ENCODE peak calls at places on chromosome 6, in five cellular contexts. One of them, this sample, is unnamed.

GRCh38 chr6:83853178-83853967 is at the start of gene RIPPLY2:
- DNase-seq in putamen: peak; percentile 85
- DNase-seq in activated CD8-positive, alpha-beta memory T cell treated with anti-CD3 and anti-CD28 coated beads for 4 hours: no peak
- DNase-seq in stimulated activated CD4-positive, alpha-beta T cell treated with anti-CD3 and anti-CD28 coated beads, Interleukin-2, amount 100 ng/mL, for 48 hours: no peak
- DNase-seq in left cardiac atrium: peak; percentile 29
- DNase-seq in this sample: peak; percentile 82

GRCh38 chr6:125787791-125788190 is 3.0 kb upstream of the NCOA7 start:
- DNase-seq in putamen: no peak
- DNase-seq in activated CD8-positive, alpha-beta memory T cell treated with anti-CD3 and anti-CD28 coated beads for 4 hours: no peak
- DNase-seq in stimulated activated CD4-positive, alpha-beta T cell treated with anti-CD3 and anti-CD28 coated beads, Interleukin-2, amount 100 ng/mL, for 48 hours: no peak
- DNase-seq in left cardiac atrium: no peak
- DNase-seq in this sample: peak; percentile 34

GRCh38 chr6:111150577-111150976 is 63.3 kb downstream of the SLC16A10 start:
- DNase-seq in putamen: no peak
- DNase-seq in activated CD8-positive, alpha-beta memory T cell treated with anti-CD3 and anti-CD28 coated beads for 4 hours: no peak
- DNase-seq in stimulated activated CD4-positive, alpha-beta T cell treated with anti-CD3 and anti-CD28 coated beads, Interleukin-2, amount 100 ng/mL, for 48 hours: no peak
- DNase-seq in left cardiac atrium: no peak
- DNase-seq in this sample: no peak

GRCh38 chr6:98787961-98788360 is 46.4 kb upstream of the POU3F2 start:
- DNase-seq in putamen: peak; percentile 6
- DNase-seq in activated CD8-positive, alpha-beta memory T cell treated with anti-CD3 and anti-CD28 coated beads for 4 hours: no peak
- DNase-seq in stimulated activated CD4-positive, alpha-beta T cell treated with anti-CD3 and anti-CD28 coated beads, Interleukin-2, amount 100 ng/mL, for 48 hours: no peak
- DNase-seq in left cardiac atrium: no peak
- DNase-seq in this sample: peak; percentile 8

GRCh38 chr6:6583836-6584235 is 4.7 kb upstream of the LY86 start:
- DNase-seq in putamen: no peak
- DNase-seq in activated CD8-positive, alpha-beta memory T cell treated with anti-CD3 and anti-CD28 coated beads for 4 hours: no peak
- DNase-seq in stimulated activated CD4-positive, alpha-beta T cell treated with anti-CD3 and anti-CD28 coated beads, Interleukin-2, amount 100 ng/mL, for 48 hours: no peak
- DNase-seq in left cardiac atrium: no peak
- DNase-seq in this sample: no peak

GRCh38 chr6:30570760-30571084 is 520 bp upstream of the ABCF1 start:
- DNase-seq in putamen: no peak
- DNase-seq in activated CD8-positive, alpha-beta memory T cell treated with anti-CD3 and anti-CD28 coated beads for 4 hours: no peak
- DNase-seq in stimulated activated CD4-positive, alpha-beta T cell treated with anti-CD3 and anti-CD28 coated beads, Interleukin-2, amount 100 ng/mL, for 48 hours: no peak
- DNase-seq in left cardiac atrium: peak; percentile 31
- DNase-seq in this sample: no peak

GRCh38 chr6:149264629-149265028 is 52.9 kb upstream of the TAB2 start:
- DNase-seq in putamen: no peak
- DNase-seq in activated CD8-positive, alpha-beta memory T cell treated with anti-CD3 and anti-CD28 coated beads for 4 hours: no peak
- DNase-seq in stimulated activated CD4-positive, alpha-beta T cell treated with anti-CD3 and anti-CD28 coated beads, Interleukin-2, amount 100 ng/mL, for 48 hours: no peak
- DNase-seq in left cardiac atrium: no peak
- DNase-seq in this sample: no peak

GRCh38 chr6:146361367-146361924 is 182.2 kb upstream of the RAB32 start:
- DNase-seq in putamen: peak; percentile 25
- DNase-seq in activated CD8-positive, alpha-beta memory T cell treated with anti-CD3 and anti-CD28 coated beads for 4 hours: no peak
- DNase-seq in stimulated activated CD4-positive, alpha-beta T cell treated with anti-CD3 and anti-CD28 coated beads, Interleukin-2, amount 100 ng/mL, for 48 hours: no peak
- DNase-seq in left cardiac atrium: peak; percentile 24
- DNase-seq in this sample: no peak

GRCh38 chr6:145865595-145865994 is 51.0 kb upstream of the FBXO30 start:
- DNase-seq in putamen: no peak
- DNase-seq in activated CD8-positive, alpha-beta memory T cell treated with anti-CD3 and anti-CD28 coated beads for 4 hours: no peak
- DNase-seq in stimulated activated CD4-positive, alpha-beta T cell treated with anti-CD3 and anti-CD28 coated beads, Interleukin-2, amount 100 ng/mL, for 48 hours: no peak
- DNase-seq in left cardiac atrium: no peak
- DNase-seq in this sample: no peak

GRCh38 chr6:168163096-168163731 is 84.2 kb upstream of the FRMD1 start:
- DNase-seq in putamen: peak; percentile 23
- DNase-seq in activated CD8-positive, alpha-beta memory T cell treated with anti-CD3 and anti-CD28 coated beads for 4 hours: no peak
- DNase-seq in stimulated activated CD4-positive, alpha-beta T cell treated with anti-CD3 and anti-CD28 coated beads, Interleukin-2, amount 100 ng/mL, for 48 hours: no peak
- DNase-seq in left cardiac atrium: no peak
- DNase-seq in this sample: peak; percentile 48

GRCh38 chr6:98877250-98877649 is 42.9 kb downstream of the POU3F2 start:
- DNase-seq in putamen: no peak
- DNase-seq in activated CD8-positive, alpha-beta memory T cell treated with anti-CD3 and anti-CD28 coated beads for 4 hours: no peak
- DNase-seq in stimulated activated CD4-positive, alpha-beta T cell treated with anti-CD3 and anti-CD28 coated beads, Interleukin-2, amount 100 ng/mL, for 48 hours: no peak
- DNase-seq in left cardiac atrium: no peak
- DNase-seq in this sample: no peak

GRCh38 chr6:139640453-139640852 is 266.0 kb upstream of the CITED2 start:
- DNase-seq in putamen: no peak
- DNase-seq in activated CD8-positive, alpha-beta memory T cell treated with anti-CD3 and anti-CD28 coated beads for 4 hours: no peak
- DNase-seq in stimulated activated CD4-positive, alpha-beta T cell treated with anti-CD3 and anti-CD28 coated beads, Interleukin-2, amount 100 ng/mL, for 48 hours: no peak
- DNase-seq in left cardiac atrium: no peak
- DNase-seq in this sample: no peak

GRCh38 chr6:24513602-24514001 is 18.8 kb downstream of the ALDH5A1 start:
- DNase-seq in putamen: no peak
- DNase-seq in activated CD8-positive, alpha-beta memory T cell treated with anti-CD3 and anti-CD28 coated beads for 4 hours: no peak
- DNase-seq in stimulated activated CD4-positive, alpha-beta T cell treated with anti-CD3 and anti-CD28 coated beads, Interleukin-2, amount 100 ng/mL, for 48 hours: no peak
- DNase-seq in left cardiac atrium: no peak
- DNase-seq in this sample: no peak

GRCh38 chr6:78909391-78909790 is 42.0 kb downstream of the IRAK1BP1 start:
- DNase-seq in putamen: no peak
- DNase-seq in activated CD8-positive, alpha-beta memory T cell treated with anti-CD3 and anti-CD28 coated beads for 4 hours: no peak
- DNase-seq in stimulated activated CD4-positive, alpha-beta T cell treated with anti-CD3 and anti-CD28 coated beads, Interleukin-2, amount 100 ng/mL, for 48 hours: no peak
- DNase-seq in left cardiac atrium: no peak
- DNase-seq in this sample: no peak

GRCh38 chr6:10151144-10151915 is 263.5 kb downstream of the TFAP2A start:
- DNase-seq in putamen: no peak
- DNase-seq in activated CD8-positive, alpha-beta memory T cell treated with anti-CD3 and anti-CD28 coated beads for 4 hours: no peak
- DNase-seq in stimulated activated CD4-positive, alpha-beta T cell treated with anti-CD3 and anti-CD28 coated beads, Interleukin-2, amount 100 ng/mL, for 48 hours: no peak
- DNase-seq in left cardiac atrium: no peak
- DNase-seq in this sample: no peak

GRCh38 chr6:154638369-154638768 is 94.8 kb upstream of the SCAF8 start:
- DNase-seq in putamen: no peak
- DNase-seq in activated CD8-positive, alpha-beta memory T cell treated with anti-CD3 and anti-CD28 coated beads for 4 hours: no peak
- DNase-seq in stimulated activated CD4-positive, alpha-beta T cell treated with anti-CD3 and anti-CD28 coated beads, Interleukin-2, amount 100 ng/mL, for 48 hours: no peak
- DNase-seq in left cardiac atrium: no peak
- DNase-seq in this sample: no peak

GRCh38 chr6:142377112-142377848 is 75.5 kb downstream of the ADGRG6 start:
- DNase-seq in putamen: no peak
- DNase-seq in activated CD8-positive, alpha-beta memory T cell treated with anti-CD3 and anti-CD28 coated beads for 4 hours: no peak
- DNase-seq in stimulated activated CD4-positive, alpha-beta T cell treated with anti-CD3 and anti-CD28 coated beads, Interleukin-2, amount 100 ng/mL, for 48 hours: no peak
- DNase-seq in left cardiac atrium: peak; percentile 48
- DNase-seq in this sample: no peak

GRCh38 chr6:24927234-24927955 is 8.4 kb downstream of the RIPOR2 start:
- DNase-seq in putamen: no peak
- DNase-seq in activated CD8-positive, alpha-beta memory T cell treated with anti-CD3 and anti-CD28 coated beads for 4 hours: no peak
- DNase-seq in stimulated activated CD4-positive, alpha-beta T cell treated with anti-CD3 and anti-CD28 coated beads, Interleukin-2, amount 100 ng/mL, for 48 hours: no peak
- DNase-seq in left cardiac atrium: no peak
- DNase-seq in this sample: no peak

GRCh38 chr6:142416179-142416578 is 114.4 kb downstream of the ADGRG6 start:
- DNase-seq in putamen: no peak
- DNase-seq in activated CD8-positive, alpha-beta memory T cell treated with anti-CD3 and anti-CD28 coated beads for 4 hours: no peak
- DNase-seq in stimulated activated CD4-positive, alpha-beta T cell treated with anti-CD3 and anti-CD28 coated beads, Interleukin-2, amount 100 ng/mL, for 48 hours: no peak
- DNase-seq in left cardiac atrium: peak; percentile 37
- DNase-seq in this sample: no peak

GRCh38 chr6:16961577-16961976 is 140.3 kb upstream of the STMND1 start:
- DNase-seq in putamen: no peak
- DNase-seq in activated CD8-positive, alpha-beta memory T cell treated with anti-CD3 and anti-CD28 coated beads for 4 hours: no peak
- DNase-seq in stimulated activated CD4-positive, alpha-beta T cell treated with anti-CD3 and anti-CD28 coated beads, Interleukin-2, amount 100 ng/mL, for 48 hours: no peak
- DNase-seq in left cardiac atrium: no peak
- DNase-seq in this sample: no peak